ENCODE peak calls at places on chromosomes 4 and X, in seven cellular contexts. U, N, T, S, D, K and G are unnamed samples.

GRCh38 chrX:150293311-150294013 is 69.7 kb upstream of the MAMLD1 start:
- DNase-seq in U (no peak), N (no peak), T (no peak), S (no peak), D (peak; percentile 35), K (no peak), G (no peak)

GRCh38 chr4:178602833-178603232 is 1160.6 kb upstream of the AGA start:
- DNase-seq in U (no peak), N (peak; percentile 11), T (no peak), S (no peak), D (no peak), K (no peak), G (no peak)

GRCh38 chr4:111108138-111108537 is 485.3 kb upstream of the PITX2 start:
- DNase-seq in U (no peak), N (no peak), T (no peak), S (no peak), D (no peak), K (no peak), G (no peak)

GRCh38 chrX:1398431-1399340 is 6.8 kb upstream of the SLC25A6 start:
- DNase-seq in U (no peak), N (no peak), T (no peak), S (no peak), D (no peak), K (no peak), G (peak; percentile 10)

GRCh38 chr4:122854860-122855259 is 28.2 kb downstream of the FGF2 start:
- DNase-seq in U (no peak), N (peak; percentile 36), T (no peak), S (no peak), D (no peak), K (no peak), G (no peak)

GRCh38 chrX:146127617-146128016 is 310.0 kb downstream of the SLITRK2 start:
- DNase-seq in U (no peak), N (no peak), T (no peak), S (no peak), D (no peak), K (no peak), G (no peak)

GRCh38 chr4:122673252-122673651 is 52.4 kb upstream of the IL21 start:
- DNase-seq in U (no peak), N (peak; percentile 11), T (no peak), S (no peak), D (no peak), K (no peak), G (no peak)

GRCh38 chrX:21691512-21692018 is 33.4 kb upstream of the KLHL34 start:
- DNase-seq in U (no peak), N (no peak), T (no peak), S (no peak), D (no peak), K (no peak), G (no peak)

GRCh38 chr4:35025152-35025834 is 1219.0 kb downstream of the ARAP2 start:
- DNase-seq in U (no peak), N (no peak), T (no peak), S (no peak), D (no peak), K (no peak), G (no peak)

GRCh38 chr4:5887361-5888221 is 5.3 kb downstream of the CRMP1 start:
- DNase-seq in U (no peak), N (no peak), T (peak; percentile 44), S (no peak), D (peak; percentile 64), K (no peak), G (peak; percentile 93)

GRCh38 chrX:16436348-16437188 is 213.4 kb upstream of the S100G start:
- DNase-seq in U (peak; percentile 44), N (peak; percentile 83), T (peak; percentile 65), S (peak; percentile 84), D (peak; percentile 82), K (no peak), G (peak; percentile 75)

GRCh38 chr4:74671074-74671698 is 123.1 kb downstream of the BTC start:
- DNase-seq in U (peak; percentile 3), N (peak; percentile 86), T (peak; percentile 61), S (peak; percentile 46), D (peak; percentile 84), K (no peak), G (peak; percentile 63)

GRCh38 chr4:8517946-8518345 is 62.2 kb upstream of the GPR78 start:
- DNase-seq in U (no peak), N (no peak), T (no peak), S (no peak), D (no peak), K (no peak), G (no peak)

GRCh38 chrX:41095962-41096955 is 11.0 kb downstream of the USP9X start:
- DNase-seq in U (no peak), N (peak; percentile 37), T (no peak), S (no peak), D (no peak), K (no peak), G (peak; percentile 17)

GRCh38 chr4:41933997-41934812 is 1.0 kb upstream of the TMEM33 start:
- DNase-seq in U (no peak), N (no peak), T (no peak), S (no peak), D (peak; percentile 75), K (no peak), G (no peak)

GRCh38 chr4:80125252-80126177 is 52.5 kb upstream of the ANTXR2 start:
- DNase-seq in U (peak; percentile 39), N (peak; percentile 68), T (peak; percentile 6), S (no peak), D (peak; percentile 44), K (peak; percentile 55), G (no peak)

GRCh38 chr4:185222598-185222997 is 13.2 kb downstream of the SNX25 start:
- DNase-seq in U (no peak), N (peak; percentile 50), T (no peak), S (no peak), D (no peak), K (no peak), G (no peak)

GRCh38 chr4:92231511-92231910 is 72.3 kb upstream of the GRID2 start:
- DNase-seq in U (no peak), N (peak; percentile 55), T (no peak), S (no peak), D (no peak), K (no peak), G (no peak)

GRCh38 chr4:8106451-8107025 is 52.1 kb downstream of the ABLIM2 start:
- DNase-seq in U (no peak), N (no peak), T (no peak), S (no peak), D (no peak), K (no peak), G (no peak)

GRCh38 chr4:99029018-99029735 is 33.7 kb downstream of the METAP1 start:
- DNase-seq in U (no peak), N (peak; percentile 16), T (no peak), S (no peak), D (no peak), K (no peak), G (no peak)